ENCODE peak calls at places on chromosomes 7 and 10, in four cellular contexts. One of them, this sample, is unnamed.

GRCh38 chr10:104734408-104734807 is 93.3 kb downstream of the SORCS3 start:
- DNase-seq in globus pallidus: no peak
- DNase-seq in mesenchymal stem cell: no peak
- DNase-seq in aorta: no peak
- DNase-seq in this sample: no peak

GRCh38 chr7:121748546-121748945 is 124.4 kb upstream of the PTPRZ1 start:
- DNase-seq in globus pallidus: no peak
- DNase-seq in mesenchymal stem cell: no peak
- DNase-seq in aorta: no peak
- DNase-seq in this sample: no peak

GRCh38 chr10:113059001-113059780 is 109.1 kb downstream of the TCF7L2 start:
- DNase-seq in globus pallidus: peak; percentile 90
- DNase-seq in mesenchymal stem cell: peak; percentile 75
- DNase-seq in aorta: peak; percentile 69
- DNase-seq in this sample: no peak

GRCh38 chr10:101655581-101655980 is 39.4 kb downstream of the FBXW4 start:
- DNase-seq in globus pallidus: no peak
- DNase-seq in mesenchymal stem cell: no peak
- DNase-seq in aorta: no peak
- DNase-seq in this sample: no peak

GRCh38 chr7:129149546-129149945 is 5.0 kb downstream of the TSPAN33 start:
- DNase-seq in globus pallidus: no peak
- DNase-seq in mesenchymal stem cell: no peak
- DNase-seq in aorta: no peak
- DNase-seq in this sample: no peak

GRCh38 chr10:13485623-13486022 is 43.2 kb downstream of the BEND7 start:
- DNase-seq in globus pallidus: no peak
- DNase-seq in mesenchymal stem cell: no peak
- DNase-seq in aorta: no peak
- DNase-seq in this sample: no peak

GRCh38 chr10:101467286-101467770 is 113.4 kb downstream of the BTRC start:
- DNase-seq in globus pallidus: peak; percentile 61
- DNase-seq in mesenchymal stem cell: peak; percentile 80
- DNase-seq in aorta: no peak
- DNase-seq in this sample: peak; percentile 86

GRCh38 chr7:117083648-117084047 is 130.3 kb downstream of the ST7 start:
- DNase-seq in globus pallidus: no peak
- DNase-seq in mesenchymal stem cell: no peak
- DNase-seq in aorta: no peak
- DNase-seq in this sample: peak; percentile 93

GRCh38 chr10:71086439-71087080 is 125.8 kb upstream of the UNC5B start:
- DNase-seq in globus pallidus: no peak
- DNase-seq in mesenchymal stem cell: no peak
- DNase-seq in aorta: no peak
- DNase-seq in this sample: no peak

GRCh38 chr10:70786799-70787415 is 1.7 kb upstream of the TBATA start:
- DNase-seq in globus pallidus: no peak
- DNase-seq in mesenchymal stem cell: peak; percentile 27
- DNase-seq in aorta: no peak
- DNase-seq in this sample: no peak

GRCh38 chr10:57952741-57953140 is 315.0 kb downstream of the IPMK start:
- DNase-seq in globus pallidus: no peak
- DNase-seq in mesenchymal stem cell: peak; percentile 58
- DNase-seq in aorta: no peak
- DNase-seq in this sample: no peak

GRCh38 chr7:1298938-1299885 is 66.5 kb downstream of the UNCX start:
- DNase-seq in globus pallidus: no peak
- DNase-seq in mesenchymal stem cell: no peak
- DNase-seq in aorta: peak; percentile 26
- DNase-seq in this sample: no peak

GRCh38 chr10:133307776-133308430 is 769 bp downstream of the TUBGCP2 start:
- DNase-seq in globus pallidus: no peak
- DNase-seq in mesenchymal stem cell: peak; percentile 80
- DNase-seq in aorta: peak; percentile 80
- DNase-seq in this sample: peak; percentile 70

GRCh38 chr10:58027431-58027830 is 240.3 kb downstream of the IPMK start:
- DNase-seq in globus pallidus: no peak
- DNase-seq in mesenchymal stem cell: no peak
- DNase-seq in aorta: no peak
- DNase-seq in this sample: no peak

GRCh38 chr7:151075662-151075971 is 5.0 kb downstream of the FASTK start:
- DNase-seq in globus pallidus: no peak
- DNase-seq in mesenchymal stem cell: no peak
- DNase-seq in aorta: no peak
- DNase-seq in this sample: no peak

GRCh38 chr7:26367219-26367711 is 75.6 kb downstream of the SNX10 start:
- DNase-seq in globus pallidus: no peak
- DNase-seq in mesenchymal stem cell: no peak
- DNase-seq in aorta: no peak
- DNase-seq in this sample: peak; percentile 48

GRCh38 chr10:43415544-43415943 is 6.6 kb upstream of the HNRNPF start:
- DNase-seq in globus pallidus: no peak
- DNase-seq in mesenchymal stem cell: no peak
- DNase-seq in aorta: no peak
- DNase-seq in this sample: no peak

GRCh38 chr10:117631276-117632151 is 89.0 kb downstream of the EMX2 start:
- DNase-seq in globus pallidus: peak; percentile 42
- DNase-seq in mesenchymal stem cell: no peak
- DNase-seq in aorta: no peak
- DNase-seq in this sample: peak; percentile 93

GRCh38 chr10:47087667-47088066 is 176.4 kb downstream of the PTPN20 start:
- DNase-seq in globus pallidus: no peak
- DNase-seq in mesenchymal stem cell: no peak
- DNase-seq in aorta: no peak
- DNase-seq in this sample: no peak

GRCh38 chr7:107505997-107506682 is 36.3 kb downstream of the GPR22 start:
- DNase-seq in globus pallidus: no peak
- DNase-seq in mesenchymal stem cell: no peak
- DNase-seq in aorta: no peak
- DNase-seq in this sample: no peak

GRCh38 chr7:7103343-7104313 is 78.7 kb upstream of the C1GALT1 start:
- DNase-seq in globus pallidus: peak; percentile 65
- DNase-seq in mesenchymal stem cell: peak; percentile 68
- DNase-seq in aorta: no peak
- DNase-seq in this sample: peak; percentile 53

GRCh38 chr7:4067874-4068273 is 614.2 kb upstream of the FOXK1 start:
- DNase-seq in globus pallidus: peak; percentile 15
- DNase-seq in mesenchymal stem cell: no peak
- DNase-seq in aorta: no peak
- DNase-seq in this sample: no peak

GRCh38 chr7:4479367-4480039 is 202.6 kb upstream of the FOXK1 start:
- DNase-seq in globus pallidus: peak; percentile 24
- DNase-seq in mesenchymal stem cell: peak; percentile 49
- DNase-seq in aorta: no peak
- DNase-seq in this sample: no peak